ENCODE peak calls at places on chromosome 20, in five cellular contexts. One of them, this sample, is unnamed.

GRCh38 chr20:62064788-62065668 is 653 bp downstream of the TAF4 start:
- DNase-seq in NCI-H1417: peak
- DNase-seq in HT-29: peak
- DNase-seq in Kasumi-1: no peak
- DNase-seq in non-pigmented ciliary epithelial cell: no peak
- DNase-seq in this sample: peak

GRCh38 chr20:34435589-34435988 is 72.5 kb downstream of the ITCH start:
- DNase-seq in HT-29: no peak
- DNase-seq in Kasumi-1: no peak
- DNase-seq in non-pigmented ciliary epithelial cell: no peak
- DNase-seq in NCI-H1417: no peak
- DNase-seq in this sample: no peak

GRCh38 chr20:21004386-21005076 is 101.6 kb downstream of the LINC00237 start:
- DNase-seq in non-pigmented ciliary epithelial cell: no peak
- DNase-seq in NCI-H1417: no peak
- DNase-seq in HT-29: no peak
- DNase-seq in Kasumi-1: no peak
- DNase-seq in this sample: no peak

GRCh38 chr20:17990278-17990972 is 21.6 kb downstream of the MGME1 start:
- DNase-seq in HT-29: no peak
- DNase-seq in non-pigmented ciliary epithelial cell: no peak
- DNase-seq in Kasumi-1: no peak
- DNase-seq in NCI-H1417: no peak
- DNase-seq in this sample: no peak

GRCh38 chr20:46951405-46951804 is 56.8 kb downstream of the EYA2 start:
- DNase-seq in NCI-H1417: no peak
- DNase-seq in Kasumi-1: no peak
- DNase-seq in non-pigmented ciliary epithelial cell: no peak
- DNase-seq in HT-29: no peak
- DNase-seq in this sample: no peak

GRCh38 chr20:53914091-53914860 is 156.1 kb downstream of the BCAS1 start:
- DNase-seq in NCI-H1417: no peak
- DNase-seq in non-pigmented ciliary epithelial cell: no peak
- DNase-seq in Kasumi-1: peak
- DNase-seq in HT-29: no peak
- DNase-seq in this sample: no peak

GRCh38 chr20:58010666-58011065 is 217.8 kb downstream of the ANKRD60 start:
- DNase-seq in NCI-H1417: no peak
- DNase-seq in non-pigmented ciliary epithelial cell: no peak
- DNase-seq in Kasumi-1: no peak
- DNase-seq in HT-29: no peak
- DNase-seq in this sample: no peak

GRCh38 chr20:4813839-4814695 is 92.4 kb downstream of the PRND start:
- DNase-seq in non-pigmented ciliary epithelial cell: no peak
- DNase-seq in Kasumi-1: peak
- DNase-seq in HT-29: no peak
- DNase-seq in NCI-H1417: no peak
- DNase-seq in this sample: no peak

GRCh38 chr20:49712918-49713778 is 530 bp downstream of the B4GALT5 start:
- DNase-seq in HT-29: peak
- DNase-seq in NCI-H1417: peak
- DNase-seq in Kasumi-1: peak
- DNase-seq in non-pigmented ciliary epithelial cell: no peak
- DNase-seq in this sample: peak

GRCh38 chr20:7806831-7807230 is 133.4 kb downstream of the HAO1 start:
- DNase-seq in Kasumi-1: no peak
- DNase-seq in HT-29: no peak
- DNase-seq in NCI-H1417: no peak
- DNase-seq in non-pigmented ciliary epithelial cell: no peak
- DNase-seq in this sample: no peak

GRCh38 chr20:44733341-44734069 is 12.2 kb upstream of the KCNK15 start:
- DNase-seq in HT-29: peak
- DNase-seq in non-pigmented ciliary epithelial cell: no peak
- DNase-seq in NCI-H1417: peak
- DNase-seq in Kasumi-1: peak
- DNase-seq in this sample: peak

GRCh38 chr20:53322651-53323050 is 271.0 kb downstream of the ZNF217 start:
- DNase-seq in non-pigmented ciliary epithelial cell: no peak
- DNase-seq in HT-29: no peak
- DNase-seq in Kasumi-1: no peak
- DNase-seq in NCI-H1417: no peak
- DNase-seq in this sample: no peak

GRCh38 chr20:62776692-62777527 is 19.4 kb upstream of the MRGBP start:
- DNase-seq in NCI-H1417: no peak
- DNase-seq in non-pigmented ciliary epithelial cell: no peak
- DNase-seq in Kasumi-1: no peak
- DNase-seq in HT-29: peak
- DNase-seq in this sample: peak

GRCh38 chr20:60219984-60220540 is 261.8 kb downstream of the CDH26 start:
- DNase-seq in NCI-H1417: no peak
- DNase-seq in HT-29: no peak
- DNase-seq in non-pigmented ciliary epithelial cell: no peak
- DNase-seq in Kasumi-1: no peak
- DNase-seq in this sample: no peak

GRCh38 chr20:37259865-37260264 is 1.7 kb downstream of the GHRH start:
- DNase-seq in non-pigmented ciliary epithelial cell: no peak
- DNase-seq in Kasumi-1: no peak
- DNase-seq in NCI-H1417: peak
- DNase-seq in HT-29: no peak
- DNase-seq in this sample: no peak

GRCh38 chr20:51767018-51767866 is 948 bp downstream of the ATP9A start:
- DNase-seq in Kasumi-1: no peak
- DNase-seq in non-pigmented ciliary epithelial cell: no peak
- DNase-seq in NCI-H1417: peak
- DNase-seq in HT-29: peak
- DNase-seq in this sample: peak

GRCh38 chr20:54219751-54220426 is 12.0 kb downstream of the PFDN4 start:
- DNase-seq in NCI-H1417: peak
- DNase-seq in Kasumi-1: peak
- DNase-seq in HT-29: peak
- DNase-seq in non-pigmented ciliary epithelial cell: no peak
- DNase-seq in this sample: peak

GRCh38 chr20:44648068-44648467 is 3.4 kb downstream of the ADA start:
- DNase-seq in HT-29: no peak
- DNase-seq in Kasumi-1: no peak
- DNase-seq in NCI-H1417: no peak
- DNase-seq in non-pigmented ciliary epithelial cell: no peak
- DNase-seq in this sample: no peak

GRCh38 chr20:62737971-62738881 is 29.6 kb downstream of the NTSR1 start:
- DNase-seq in HT-29: no peak
- DNase-seq in non-pigmented ciliary epithelial cell: no peak
- DNase-seq in Kasumi-1: no peak
- DNase-seq in NCI-H1417: peak
- DNase-seq in this sample: no peak

GRCh38 chr20:51298141-51298540 is 244.4 kb downstream of the NFATC2 start:
- DNase-seq in non-pigmented ciliary epithelial cell: no peak
- DNase-seq in Kasumi-1: no peak
- DNase-seq in HT-29: no peak
- DNase-seq in NCI-H1417: no peak
- DNase-seq in this sample: no peak

GRCh38 chr20:6122873-6123649 is at the start of gene FERMT1:
- DNase-seq in Kasumi-1: peak
- DNase-seq in HT-29: peak
- DNase-seq in non-pigmented ciliary epithelial cell: no peak
- DNase-seq in NCI-H1417: peak
- DNase-seq in this sample: peak